ENCODE peak calls at places on chromosome 18, in seven cellular contexts. One of them, this sample, is unnamed.

GRCh38 chr18:10851824-10852225 is 297.5 kb downstream of the PIEZO2 start:
- DNase-seq in IMR-90: peak
- DNase-seq in right lobe of liver: no peak
- DNase-seq in uterus: no peak
- DNase-seq in HepG2: peak
- DNase-seq in body of pancreas: peak
- DNase-seq in A549: peak
- DNase-seq in this sample: no peak

GRCh38 chr18:40088130-40088529 is 1866.9 kb upstream of the PIK3C3 start:
- DNase-seq in body of pancreas: no peak
- DNase-seq in IMR-90: no peak
- DNase-seq in right lobe of liver: no peak
- DNase-seq in HepG2: no peak
- DNase-seq in A549: no peak
- DNase-seq in uterus: no peak
- DNase-seq in this sample: no peak

GRCh38 chr18:741931-742512 is 29.6 kb upstream of the ENOSF1 start:
- DNase-seq in uterus: no peak
- DNase-seq in A549: peak
- DNase-seq in body of pancreas: no peak
- DNase-seq in IMR-90: peak
- DNase-seq in HepG2: peak
- DNase-seq in right lobe of liver: no peak
- DNase-seq in this sample: no peak

GRCh38 chr18:56248613-56249235 is 389.7 kb downstream of the TXNL1 start:
- DNase-seq in uterus: no peak
- DNase-seq in HepG2: no peak
- DNase-seq in IMR-90: no peak
- DNase-seq in A549: no peak
- DNase-seq in body of pancreas: no peak
- DNase-seq in right lobe of liver: no peak
- DNase-seq in this sample: no peak

GRCh38 chr18:13619505-13620205 is 106.7 kb downstream of the FAM210A start:
- DNase-seq in IMR-90: no peak
- DNase-seq in HepG2: no peak
- DNase-seq in body of pancreas: no peak
- DNase-seq in right lobe of liver: no peak
- DNase-seq in A549: no peak
- DNase-seq in uterus: no peak
- DNase-seq in this sample: no peak

GRCh38 chr18:340044-340443 is 72.2 kb upstream of the THOC1 start:
- DNase-seq in uterus: no peak
- DNase-seq in HepG2: no peak
- DNase-seq in A549: no peak
- DNase-seq in IMR-90: no peak
- DNase-seq in right lobe of liver: no peak
- DNase-seq in body of pancreas: no peak
- DNase-seq in this sample: no peak

GRCh38 chr18:23460285-23461273 is 7.5 kb downstream of the RIOK3 start:
- DNase-seq in A549: no peak
- DNase-seq in uterus: no peak
- DNase-seq in body of pancreas: no peak
- DNase-seq in right lobe of liver: no peak
- DNase-seq in HepG2: peak
- DNase-seq in IMR-90: no peak
- DNase-seq in this sample: no peak

GRCh38 chr18:11316546-11316945 is 167.2 kb upstream of the PIEZO2 start:
- DNase-seq in right lobe of liver: no peak
- DNase-seq in A549: no peak
- DNase-seq in uterus: no peak
- DNase-seq in body of pancreas: no peak
- DNase-seq in HepG2: no peak
- DNase-seq in IMR-90: no peak
- DNase-seq in this sample: no peak

GRCh38 chr18:79678665-79679551 is 695 bp upstream of the CTDP1 start:
- DNase-seq in A549: peak
- DNase-seq in HepG2: peak
- DNase-seq in IMR-90: peak
- DNase-seq in uterus: peak
- DNase-seq in body of pancreas: peak
- DNase-seq in right lobe of liver: peak
- DNase-seq in this sample: peak

GRCh38 chr18:79791141-79791972 is 6.4 kb upstream of the KCNG2 start:
- DNase-seq in body of pancreas: peak
- DNase-seq in IMR-90: peak
- DNase-seq in HepG2: peak
- DNase-seq in right lobe of liver: peak
- DNase-seq in A549: peak
- DNase-seq in uterus: no peak
- DNase-seq in this sample: peak

GRCh38 chr18:887716-888115 is 17.0 kb upstream of the ADCYAP1 start:
- DNase-seq in HepG2: no peak
- DNase-seq in IMR-90: no peak
- DNase-seq in body of pancreas: no peak
- DNase-seq in A549: no peak
- DNase-seq in uterus: no peak
- DNase-seq in right lobe of liver: no peak
- DNase-seq in this sample: no peak

GRCh38 chr18:23950644-23951043 is 63.9 kb upstream of the TTC39C start:
- DNase-seq in A549: no peak
- DNase-seq in HepG2: no peak
- DNase-seq in IMR-90: no peak
- DNase-seq in uterus: no peak
- DNase-seq in body of pancreas: no peak
- DNase-seq in right lobe of liver: no peak
- DNase-seq in this sample: no peak

DNA sequence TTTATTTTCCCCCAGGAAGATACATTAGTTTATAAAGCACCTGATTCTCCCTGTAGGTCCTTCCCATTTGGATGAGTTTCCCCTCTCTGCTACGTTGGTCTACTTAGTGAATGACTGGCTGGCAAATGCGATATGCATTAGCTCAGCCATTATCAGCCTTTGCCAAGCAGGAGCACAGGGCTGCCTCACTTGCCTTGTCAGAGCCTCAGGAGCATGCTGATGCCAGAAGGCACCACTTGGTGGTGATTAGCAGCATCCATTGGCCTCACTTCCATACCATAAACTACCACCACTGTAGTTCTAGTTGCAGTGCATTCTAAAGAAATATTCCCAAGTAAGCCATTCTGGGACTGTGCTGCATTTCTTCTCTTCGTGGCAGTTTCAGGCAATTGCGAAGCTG is 442.8 kb upstream of the CHST9 start:
- DNase-seq in uterus: no peak
- DNase-seq in IMR-90: no peak
- DNase-seq in A549: peak
- DNase-seq in right lobe of liver: no peak
- DNase-seq in HepG2: no peak
- DNase-seq in body of pancreas: no peak
- DNase-seq in this sample: no peak
- TF ChIP-seq CTCF in uterus: no peak
- TF ChIP-seq CTCF in IMR-90: no peak
- TF ChIP-seq CTCF in A549: no peak
- TF ChIP-seq CTCF in right lobe of liver: no peak
- TF ChIP-seq CTCF in HepG2: no peak
- TF ChIP-seq CTCF in body of pancreas: no peak
- TF ChIP-seq CTCF in this sample: no peak

GRCh38 chr18:48927286-48928080 is 23.3 kb downstream of the SMAD7 start:
- DNase-seq in HepG2: no peak
- DNase-seq in uterus: no peak
- DNase-seq in IMR-90: no peak
- DNase-seq in right lobe of liver: peak
- DNase-seq in body of pancreas: no peak
- DNase-seq in A549: no peak
- DNase-seq in this sample: no peak

GRCh38 chr18:48929212-48929612 is 21.6 kb downstream of the SMAD7 start:
- DNase-seq in body of pancreas: no peak
- DNase-seq in HepG2: no peak
- DNase-seq in uterus: no peak
- DNase-seq in right lobe of liver: no peak
- DNase-seq in A549: no peak
- DNase-seq in IMR-90: peak
- DNase-seq in this sample: no peak

GRCh38 chr18:48930926-48931325 is 19.8 kb downstream of the SMAD7 start:
- DNase-seq in right lobe of liver: no peak
- DNase-seq in uterus: no peak
- DNase-seq in HepG2: no peak
- DNase-seq in body of pancreas: no peak
- DNase-seq in IMR-90: no peak
- DNase-seq in A549: no peak
- DNase-seq in this sample: no peak

GRCh38 chr18:48929951-48930713 is 20.6 kb downstream of the SMAD7 start:
- DNase-seq in right lobe of liver: no peak
- DNase-seq in uterus: no peak
- DNase-seq in HepG2: peak
- DNase-seq in IMR-90: peak
- DNase-seq in A549: peak
- DNase-seq in body of pancreas: peak
- DNase-seq in this sample: no peak

DNA sequence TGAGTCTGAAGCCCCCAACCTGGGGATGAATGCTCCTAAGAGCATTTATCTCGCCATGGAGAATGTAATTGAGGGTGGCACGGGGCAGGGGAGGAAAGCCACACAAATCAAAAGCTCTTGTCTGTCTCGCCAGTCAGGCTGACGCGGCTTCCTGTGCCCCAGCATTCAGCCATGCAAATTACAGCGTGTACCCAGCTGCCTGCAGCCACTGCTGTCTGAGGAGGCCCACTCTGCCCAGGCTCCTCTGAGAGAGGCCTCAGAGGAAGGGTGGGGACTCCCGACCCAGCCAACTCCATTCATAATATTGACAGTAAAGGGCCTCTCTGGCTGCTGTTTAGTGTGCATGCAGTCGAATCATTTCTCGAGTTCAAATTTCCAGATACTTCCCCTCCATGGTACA is 22.0 kb downstream of the SMAD7 start:
- DNase-seq in HepG2: peak
- DNase-seq in A549: no peak
- DNase-seq in right lobe of liver: peak
- DNase-seq in IMR-90: peak
- DNase-seq in uterus: no peak
- DNase-seq in body of pancreas: peak
- DNase-seq in this sample: peak
- TF ChIP-seq POLR2A in HepG2: no peak
- TF ChIP-seq POLR2A in A549: no peak
- TF ChIP-seq POLR2A in right lobe of liver: no peak
- TF ChIP-seq POLR2A in IMR-90: no peak
- TF ChIP-seq POLR2A in uterus: no peak
- TF ChIP-seq POLR2A in body of pancreas: no peak
- TF ChIP-seq POLR2A in this sample: no peak

GRCh38 chr18:32072321-32072720 is 19.4 kb upstream of the RNF138 start:
- DNase-seq in body of pancreas: no peak
- DNase-seq in IMR-90: no peak
- DNase-seq in HepG2: peak
- DNase-seq in A549: no peak
- DNase-seq in uterus: no peak
- DNase-seq in right lobe of liver: no peak
- DNase-seq in this sample: no peak
- TF ChIP-seq CTCF in body of pancreas: peak
- TF ChIP-seq CTCF in IMR-90: peak
- TF ChIP-seq CTCF in HepG2: peak
- TF ChIP-seq CTCF in A549: peak
- TF ChIP-seq CTCF in uterus: peak
- TF ChIP-seq CTCF in right lobe of liver: peak
- TF ChIP-seq CTCF in this sample: peak

GRCh38 chr18:3250237-3251107 is 2.9 kb downstream of the MYL12A start:
- DNase-seq in body of pancreas: no peak
- DNase-seq in uterus: no peak
- DNase-seq in A549: no peak
- DNase-seq in IMR-90: peak
- DNase-seq in HepG2: no peak
- DNase-seq in right lobe of liver: no peak
- DNase-seq in this sample: no peak
- TF ChIP-seq POLR2A in body of pancreas: no peak
- TF ChIP-seq POLR2A in uterus: no peak
- TF ChIP-seq POLR2A in A549: no peak
- TF ChIP-seq POLR2A in IMR-90: peak
- TF ChIP-seq POLR2A in HepG2: no peak
- TF ChIP-seq POLR2A in right lobe of liver: no peak
- TF ChIP-seq POLR2A in this sample: no peak

GRCh38 chr18:47754311-47755101 is 176.0 kb downstream of the SMAD2 start:
- DNase-seq in HepG2: peak
- DNase-seq in IMR-90: no peak
- DNase-seq in A549: peak
- DNase-seq in body of pancreas: peak
- DNase-seq in uterus: no peak
- DNase-seq in right lobe of liver: no peak
- DNase-seq in this sample: peak
- TF ChIP-seq CTCF in HepG2: peak
- TF ChIP-seq CTCF in IMR-90: peak
- TF ChIP-seq CTCF in A549: peak
- TF ChIP-seq CTCF in body of pancreas: peak
- TF ChIP-seq CTCF in uterus: no peak
- TF ChIP-seq CTCF in right lobe of liver: peak
- TF ChIP-seq CTCF in this sample: no peak

GRCh38 chr18:63292844-63293683 is 26.5 kb downstream of the BCL2 start:
- DNase-seq in uterus: no peak
- DNase-seq in right lobe of liver: no peak
- DNase-seq in HepG2: no peak
- DNase-seq in IMR-90: no peak
- DNase-seq in body of pancreas: no peak
- DNase-seq in A549: no peak
- DNase-seq in this sample: peak
- TF ChIP-seq POLR2A in uterus: no peak
- TF ChIP-seq POLR2A in right lobe of liver: no peak
- TF ChIP-seq POLR2A in HepG2: no peak
- TF ChIP-seq POLR2A in IMR-90: no peak
- TF ChIP-seq POLR2A in body of pancreas: no peak
- TF ChIP-seq POLR2A in A549: no peak
- TF ChIP-seq POLR2A in this sample: no peak

DNA sequence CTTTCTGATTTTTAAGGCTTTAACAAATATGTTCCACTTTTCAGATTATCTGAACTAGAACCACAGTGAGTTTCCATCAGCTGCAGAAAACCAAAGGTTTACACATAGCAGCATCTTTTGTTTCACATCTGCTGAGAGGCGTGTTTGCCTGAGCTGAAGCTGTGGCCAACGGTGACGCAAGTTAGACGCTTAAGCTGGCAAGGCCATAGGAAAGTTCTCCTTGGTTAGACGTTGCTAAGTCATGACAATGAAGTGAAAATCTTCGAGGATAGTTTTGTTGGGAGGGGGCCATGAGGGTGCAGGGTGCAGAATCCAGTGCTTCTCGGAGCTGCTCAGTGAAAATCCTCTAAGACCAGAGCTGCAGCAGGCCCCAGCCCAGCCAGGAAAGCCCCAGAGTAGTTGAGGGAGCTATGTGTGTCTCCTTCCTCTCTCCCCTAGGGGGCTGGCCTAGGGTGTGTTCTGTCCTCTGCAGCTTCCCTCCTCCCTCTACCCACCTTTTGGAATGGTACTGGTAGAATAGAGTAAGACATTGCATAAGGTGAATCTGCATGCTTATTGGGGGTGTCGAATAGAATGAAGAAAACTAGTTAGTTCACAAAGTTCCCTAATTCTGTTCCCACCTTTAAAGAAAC is 105.4 kb downstream of the FHOD3 start:
- DNase-seq in HepG2: no peak
- DNase-seq in right lobe of liver: no peak
- DNase-seq in IMR-90: peak
- DNase-seq in A549: no peak
- DNase-seq in body of pancreas: peak
- DNase-seq in uterus: no peak
- DNase-seq in this sample: peak
- TF ChIP-seq CTCF in HepG2: no peak
- TF ChIP-seq CTCF in right lobe of liver: no peak
- TF ChIP-seq CTCF in IMR-90: no peak
- TF ChIP-seq CTCF in A549: no peak
- TF ChIP-seq CTCF in body of pancreas: no peak
- TF ChIP-seq CTCF in uterus: no peak
- TF ChIP-seq CTCF in this sample: no peak

This sample was measured in Peyer's patch.